ENCODE peak calls at places on chromosomes 2 and 18, in seven cellular contexts. L, A, X, U, C, B and F are unnamed samples.

GRCh38 chr2:181468857-181469256 is 11.7 kb downstream of the ITGA4 start:
- DNase-seq in L (no peak), A (no peak), X (no peak), U (no peak), C (no peak), B (no peak), F (no peak)

GRCh38 chr2:148561389-148561788 is 83.2 kb upstream of the EPC2 start:
- DNase-seq in L (no peak), A (no peak), X (no peak), U (no peak), C (no peak), B (no peak), F (no peak)

GRCh38 chr2:128187032-128187654 is 96.1 kb downstream of the UGGT1 start:
- DNase-seq in L (no peak), A (no peak), X (no peak), U (no peak), C (no peak), B (no peak), F (no peak)

GRCh38 chr2:170711196-170711773 is 3.9 kb upstream of the SP5 start:
- DNase-seq in L (no peak), A (no peak), X (no peak), U (no peak), C (no peak), B (no peak), F (no peak)

GRCh38 chr2:101820519-101820918 is 123.0 kb downstream of the MAP4K4 start:
- DNase-seq in L (no peak), A (no peak), X (no peak), U (no peak), C (no peak), B (no peak), F (no peak)

GRCh38 chr2:165016772-165017411 is 61.6 kb upstream of the SLC38A11 start:
- DNase-seq in L (peak), A (no peak), X (peak), U (peak), C (peak), B (no peak), F (peak)

GRCh38 chr2:238945433-238946150 is 97.7 kb downstream of the TWIST2 start:
- DNase-seq in L (peak), A (no peak), X (peak), U (peak), C (peak), B (no peak), F (peak)

GRCh38 chr2:19488009-19488691 is 129.7 kb upstream of the OSR1 start:
- DNase-seq in L (peak), A (no peak), X (no peak), U (peak), C (no peak), B (no peak), F (no peak)

GRCh38 chr2:43239981-43240761 is 13.8 kb upstream of the ZFP36L2 start:
- DNase-seq in L (no peak), A (no peak), X (no peak), U (no peak), C (no peak), B (no peak), F (no peak)

GRCh38 chr2:128324008-128324896 is 5.6 kb upstream of the HS6ST1 start:
- DNase-seq in L (no peak), A (no peak), X (no peak), U (no peak), C (no peak), B (no peak), F (no peak)

GRCh38 chr18:48924621-48925601 is 25.9 kb downstream of the SMAD7 start:
- DNase-seq in L (no peak), A (no peak), X (no peak), U (no peak), C (no peak), B (no peak), F (no peak)

GRCh38 chr18:66560092-66560491 is 43.8 kb downstream of the CDH19 start:
- DNase-seq in L (no peak), A (no peak), X (no peak), U (no peak), C (no peak), B (no peak), F (peak)

GRCh38 chr18:30889582-30890301 is 152.8 kb downstream of the DSC3 start:
- DNase-seq in L (no peak), A (no peak), X (peak), U (peak), C (peak), B (no peak), F (peak)

GRCh38 chr2:7671312-7671711 is 754.1 kb downstream of the RNF144A start:
- DNase-seq in L (no peak), A (no peak), X (no peak), U (no peak), C (no peak), B (no peak), F (no peak)

GRCh38 chr18:58402951-58403702 is 225.8 kb downstream of the ALPK2 start:
- DNase-seq in L (no peak), A (no peak), X (no peak), U (no peak), C (no peak), B (no peak), F (no peak)

GRCh38 chr18:11500153-11501122 is 109.0 kb upstream of the SLC35G4 start:
- DNase-seq in L (no peak), A (no peak), X (no peak), U (peak), C (no peak), B (no peak), F (no peak)

GRCh38 chr2:200929334-200930249 is 33.9 kb downstream of the ORC2 start:
- DNase-seq in L (no peak), A (no peak), X (no peak), U (no peak), C (no peak), B (no peak), F (no peak)

GRCh38 chr2:184611221-184612085 is 13.1 kb downstream of the ZNF804A start:
- DNase-seq in L (no peak), A (no peak), X (no peak), U (peak), C (no peak), B (no peak), F (no peak)

GRCh38 chr2:239348563-239349447 is 52.0 kb downstream of the HDAC4 start:
- DNase-seq in L (no peak), A (no peak), X (no peak), U (no peak), C (peak), B (no peak), F (no peak)

GRCh38 chr2:119106301-119106897 is 52.2 kb downstream of the C1QL2 start:
- DNase-seq in L (peak), A (no peak), X (peak), U (no peak), C (peak), B (no peak), F (peak)

GRCh38 chr18:2515408-2515807 is 55.9 kb downstream of the METTL4 start:
- DNase-seq in L (no peak), A (no peak), X (no peak), U (peak), C (no peak), B (no peak), F (no peak)

GRCh38 chr18:57353940-57354461 is 1.6 kb downstream of the ST8SIA3 start:
- DNase-seq in L (peak), A (no peak), X (peak), U (no peak), C (peak), B (no peak), F (peak)

GRCh38 chr2:86747708-86748627 is 27.9 kb downstream of the RMND5A start:
- DNase-seq in L (no peak), A (no peak), X (no peak), U (peak), C (no peak), B (no peak), F (no peak)

GRCh38 chr2:241810304-241811208 is 1.6 kb downstream of the NEU4 start:
- DNase-seq in L (no peak), A (no peak), X (peak), U (no peak), C (peak), B (no peak), F (no peak)

GRCh38 chr2:4053769-4054493 is 350.6 kb downstream of the DCDC2C start:
- DNase-seq in L (peak), A (no peak), X (no peak), U (no peak), C (no peak), B (no peak), F (no peak)

GRCh38 chr2:136117391-136117841 is 533 bp downstream of the CXCR4 start:
- DNase-seq in L (peak), A (peak), X (peak), U (no peak), C (peak), B (no peak), F (peak)

GRCh38 chr2:241003047-241003360 is 4.6 kb downstream of the SNED1 start:
- DNase-seq in L (no peak), A (no peak), X (no peak), U (no peak), C (no peak), B (no peak), F (no peak)

GRCh38 chr2:73979686-73980085 is 5.0 kb upstream of the TET3 start:
- DNase-seq in L (no peak), A (no peak), X (no peak), U (no peak), C (no peak), B (no peak), F (no peak)

GRCh38 chr2:117360586-117360985 is 453.9 kb upstream of the DDX18 start:
- DNase-seq in L (no peak), A (no peak), X (no peak), U (no peak), C (no peak), B (no peak), F (no peak)

GRCh38 chr2:127069003-127069402 is 38.0 kb downstream of the BIN1 start:
- DNase-seq in L (no peak), A (no peak), X (no peak), U (no peak), C (no peak), B (no peak), F (no peak)

GRCh38 chr18:57900906-57901305 is 97.8 kb upstream of the ATP8B1 start:
- DNase-seq in L (no peak), A (no peak), X (no peak), U (no peak), C (no peak), B (no peak), F (no peak)

GRCh38 chr2:27628767-27629709 is at the start of the genes CCDC121 and GPN1:
- DNase-seq in L (peak), A (peak), X (peak), U (peak), C (peak), B (peak), F (peak)

GRCh38 chr2:113080134-113080533 is 12.4 kb downstream of the IL1F10 start:
- DNase-seq in L (peak), A (no peak), X (peak), U (peak), C (peak), B (no peak), F (peak)

GRCh38 chr18:60981651-60982050 is 351.6 kb upstream of the CDH20 start:
- DNase-seq in L (no peak), A (no peak), X (no peak), U (no peak), C (no peak), B (no peak), F (no peak)

GRCh38 chr2:181203916-181204315 is 223.5 kb downstream of the UBE2E3 start:
- DNase-seq in L (no peak), A (no peak), X (no peak), U (no peak), C (no peak), B (no peak), F (no peak)